ENCODE peak calls at places on chromosomes 11 and 22, in seven cellular contexts. B is colonic mucosa; O is cardiac muscle cell; K is HT-29; E is fibroblast of the aortic adventitia; M is stimulated activated CD4-positive, alpha-beta T cell treated with anti-CD3 and anti-CD28 coated beads, Interleukin-12 subunit alpha, Interleukin-12 subunit beta, amount 100 ng/mL, for 24 hours; S is Right ventricle myocardium superior. T is an unnamed sample.

GRCh38 chr11:126181939-126182730 is 29.3 kb downstream of the RPUSD4 start:
- DNase-seq in M (no peak), K (no peak), O (no peak), S (no peak), E (no peak), B (no peak), T (no peak)

GRCh38 chr11:95705485-95706124 is 84.0 kb downstream of the FAM76B start:
- DNase-seq in M (peak; percentile 79), O (peak; percentile 90), S (peak; percentile 87), E (peak; percentile 95), B (peak; percentile 91), K (peak; percentile 88), T (peak; percentile 97)

GRCh38 chr11:128593281-128593680 is 5.9 kb upstream of the ETS1 start:
- DNase-seq in S (no peak), B (no peak), E (no peak), K (no peak), M (no peak), O (no peak), T (no peak)

GRCh38 chr11:15035283-15035682 is 38.1 kb upstream of the CALCB start:
- DNase-seq in K (no peak), M (no peak), E (no peak), S (no peak), B (peak; percentile 18), O (no peak), T (no peak)

GRCh38 chr11:19562156-19562555 is 150.5 kb upstream of the NAV2 start:
- DNase-seq in M (no peak), K (no peak), O (no peak), B (no peak), S (no peak), E (no peak), T (no peak)

GRCh38 chr11:63813563-63814382 is 517 bp downstream of the SPINDOC start:
- DNase-seq in K (peak; percentile 45), M (peak; percentile 49), O (peak; percentile 73), E (peak; percentile 40), B (peak; percentile 55), S (peak; percentile 74), T (peak; percentile 87)

GRCh38 chr11:70612459-70613141 is 214.3 kb downstream of the CTTN start:
- DNase-seq in B (no peak), O (no peak), K (no peak), S (no peak), E (no peak), M (no peak), T (no peak)

GRCh38 chr11:131924001-131924400 is 553.6 kb downstream of the NTM start:
- DNase-seq in M (no peak), S (no peak), K (no peak), B (no peak), E (no peak), O (no peak), T (no peak)

GRCh38 chr11:66417000-66417399 is 3.8 kb upstream of the NPAS4 start:
- DNase-seq in O (no peak), M (peak; percentile 49), E (no peak), S (no peak), B (no peak), K (no peak), T (no peak)

GRCh38 chr22:29369460-29369859 is 18.9 kb downstream of the AP1B1 start:
- DNase-seq in O (no peak), B (no peak), S (peak; percentile 84), E (peak; percentile 80), K (no peak), M (no peak), T (peak; percentile 92)

GRCh38 chr11:117584056-117584830 is 212.8 kb downstream of the DSCAML1 start:
- DNase-seq in S (no peak), E (peak; percentile 39), M (no peak), K (no peak), O (no peak), B (no peak), T (peak; percentile 79)

GRCh38 chr22:45217345-45217744 is 23.3 kb downstream of the KIAA0930 start:
- DNase-seq in B (no peak), E (no peak), M (no peak), K (no peak), S (no peak), O (no peak), T (no peak)

GRCh38 chr22:32331918-32332725 is 25.5 kb upstream of the RFPL3 start:
- DNase-seq in M (no peak), K (no peak), E (no peak), B (no peak), O (no peak), S (no peak), T (peak; percentile 65)

GRCh38 chr11:16883179-16883578 is 131.0 kb downstream of the PLEKHA7 start:
- DNase-seq in B (peak; percentile 22), K (peak; percentile 88), S (peak; percentile 54), O (peak; percentile 39), M (no peak), E (no peak), T (peak; percentile 70)

GRCh38 chr11:66448523-66448922 is 9.9 kb upstream of the MRPL11 start:
- DNase-seq in K (no peak), S (no peak), E (no peak), B (no peak), M (no peak), O (no peak), T (no peak)

GRCh38 chr22:30262112-30262511 is 4.5 kb downstream of the OSM start:
- DNase-seq in B (no peak), E (no peak), S (no peak), K (no peak), M (no peak), O (no peak), T (no peak)

GRCh38 chr11:68276864-68277263 is 5.1 kb upstream of the C11orf24 start:
- DNase-seq in S (no peak), B (no peak), O (no peak), K (no peak), M (no peak), E (no peak), T (no peak)

T was measured in lower leg skin.